ENCODE peak calls at places on chromosomes 11 and 22, in eight cellular contexts. C, U, V, S, X, Z, Q and N are unnamed samples.

GRCh38 chr22:30265131-30265720 is 1.4 kb downstream of the OSM start:
- DNase-seq in S (no peak), Q (no peak), C (no peak), U (no peak), Z (no peak), V (no peak), X (no peak), N (no peak)

GRCh38 chr11:22392561-22392960 is 54.4 kb downstream of the SLC17A6 start:
- DNase-seq in C (no peak), Z (no peak), V (no peak), X (no peak), Q (no peak), U (no peak), S (no peak), N (no peak)

GRCh38 chr11:4658629-4659453 is 15.1 kb downstream of the OR51E1 start:
- DNase-seq in V (no peak), Z (no peak), S (no peak), U (no peak), Q (no peak), X (no peak), C (no peak), N (no peak)

GRCh38 chr11:134464196-134464595 is 52.2 kb upstream of the B3GAT1 start:
- DNase-seq in V (no peak), S (no peak), Q (no peak), C (no peak), X (no peak), U (no peak), Z (no peak), N (no peak)

GRCh38 chr11:71342951-71343827 is 90.8 kb upstream of the SHANK2 start:
- DNase-seq in C (peak; percentile 43), Z (peak; percentile 47), Q (no peak), V (no peak), S (peak; percentile 51), U (no peak), X (peak; percentile 35), N (no peak)

GRCh38 chr11:65422633-65423515 is at the start of gene NEAT1:
- DNase-seq in Z (no peak), S (peak; percentile 94), V (peak; percentile 75), U (peak; percentile 97), C (peak; percentile 77), X (peak; percentile 92), Q (peak; percentile 91), N (no peak)

GRCh38 chr11:134270250-134270714 is 5.9 kb upstream of the GLB1L3 start:
- DNase-seq in U (no peak), X (peak; percentile 13), V (no peak), Z (no peak), Q (no peak), C (no peak), S (peak; percentile 70), N (no peak)

GRCh38 chr22:23539135-23539838 is 40.8 kb downstream of the IGLL1 start:
- DNase-seq in Z (peak; percentile 89), X (peak; percentile 69), V (peak; percentile 70), U (peak; percentile 82), S (peak; percentile 74), Q (peak; percentile 63), C (peak; percentile 69), N (peak; percentile 46)